ENCODE peak calls at places on chromosome 13, in ten cellular contexts. I is coronary artery; W is pancreas; G is osteoblast; T is adrenal gland; N is CD4-positive, alpha-beta T cell; Z is CD4-positive, CD25-positive, alpha-beta regulatory T cell; E is foreskin keratinocyte; C is hepatocyte; K is heart left ventricle. H is an unnamed sample.

GRCh38 chr13:83839158-83839557 is 43.1 kb downstream of the SLITRK1 start:
- DNase-seq in I (no peak), W (no peak), G (no peak), T (no peak), N (no peak), Z (no peak), E (no peak), C (no peak), K (no peak), H (no peak)

GRCh38 chr13:70630247-70630646 is 522.0 kb upstream of the KLHL1 start:
- DNase-seq in I (no peak), W (no peak), G (no peak), T (no peak), N (no peak), Z (no peak), E (no peak), C (no peak), K (no peak), H (no peak)

GRCh38 chr13:60765700-60766411 is 368.8 kb downstream of the TDRD3 start:
- DNase-seq in I (no peak), W (no peak), G (no peak), T (no peak), N (no peak), Z (no peak), E (peak; percentile 71), C (peak; percentile 65), K (no peak), H (no peak)

GRCh38 chr13:57633141-57633949 is 1.8 kb downstream of the PCDH17 start:
- DNase-seq in I (peak; percentile 73), W (peak; percentile 51), G (peak; percentile 46), T (no peak), N (no peak), Z (no peak), E (no peak), C (peak; percentile 60), K (peak; percentile 81), H (no peak)

GRCh38 chr13:73961181-73961580 is 173.0 kb downstream of the KLF12 start:
- DNase-seq in I (no peak), W (no peak), G (no peak), T (no peak), N (no peak), Z (no peak), E (no peak), C (no peak), K (no peak), H (no peak)

GRCh38 chr13:88919970-88920628 is 1248.9 kb downstream of the SLITRK5 start:
- DNase-seq in I (no peak), W (no peak), G (no peak), T (no peak), N (no peak), Z (no peak), E (no peak), C (no peak), K (no peak), H (no peak)

GRCh38 chr13:46008631-46009030 is 43.9 kb downstream of the ZC3H13 start:
- DNase-seq in I (no peak), W (no peak), G (no peak), T (no peak), N (no peak), Z (no peak), E (no peak), C (no peak), K (no peak), H (no peak)

GRCh38 chr13:95440441-95441088 is 112.0 kb upstream of the CLDN10 start:
- DNase-seq in I (no peak), W (no peak), G (no peak), T (no peak), N (no peak), Z (no peak), E (no peak), C (no peak), K (no peak), H (no peak)

DNA sequence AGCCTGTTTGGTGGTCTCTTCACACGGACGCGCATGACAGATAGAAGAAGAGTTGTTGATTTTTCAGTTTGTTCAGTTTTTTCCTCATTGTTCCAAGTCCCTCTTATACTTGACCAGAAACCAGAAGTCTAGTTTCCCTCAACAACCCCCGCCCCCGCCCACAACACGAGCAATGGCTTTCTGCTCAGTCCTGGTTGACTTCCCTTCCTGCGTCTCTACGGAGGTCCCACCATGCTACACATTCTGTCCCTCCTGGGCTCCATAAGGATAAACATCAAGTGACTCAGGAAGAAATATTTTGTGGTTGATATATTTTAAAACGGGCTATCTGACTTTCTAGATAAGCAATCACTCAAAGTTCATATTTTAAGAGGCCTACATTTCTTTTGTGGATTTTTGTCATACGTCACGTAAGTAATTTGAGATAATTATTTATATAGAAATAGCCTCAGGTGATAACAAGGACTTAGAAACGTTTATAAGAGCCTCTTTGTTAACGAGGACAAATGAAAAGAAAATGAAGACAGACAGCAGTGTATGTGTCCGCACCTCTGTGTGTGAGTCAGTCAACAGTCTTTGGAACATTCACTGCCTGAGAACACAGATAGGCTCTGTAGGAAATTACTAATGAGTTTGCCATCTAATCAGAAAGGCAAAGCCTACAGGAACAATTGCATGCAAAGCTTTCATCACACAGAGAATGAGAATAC is 214.4 kb downstream of the RAP2A start:
- DNase-seq in I (no peak), W (no peak), G (no peak), T (no peak), N (no peak), Z (no peak), E (peak; percentile 47), C (no peak), K (no peak), H (peak; percentile 83)
- H3K27ac ChIP-seq in I (no peak overlapping the region), W (no peak overlapping the region), G (no peak overlapping the region), T (no peak overlapping the region), N (no peak overlapping the region), Z (no peak overlapping the region), E (peak overlapping the region; percentile 88), C (no peak overlapping the region), K (no peak overlapping the region), H (peak overlapping the region; percentile 62)

GRCh38 chr13:97242755-97243497 is 20.8 kb downstream of the MBNL2 start:
- DNase-seq in I (no peak), W (no peak), G (no peak), T (no peak), N (no peak), Z (no peak), E (no peak), C (no peak), K (no peak), H (no peak)
- H3K27ac ChIP-seq in I (peak overlapping the region; percentile 63), W (no peak overlapping the region), G (no peak overlapping the region), T (peak overlapping the region; percentile 40), N (no peak overlapping the region), Z (no peak overlapping the region), E (no peak overlapping the region), C (peak overlapping the region; percentile 44), K (peak overlapping the region; percentile 78), H (no peak overlapping the region)

GRCh38 chr13:48626077-48626449 is 27.7 kb upstream of the CYSLTR2 start:
- DNase-seq in I (no peak), W (peak; percentile 64), G (no peak), T (peak; percentile 74), N (no peak), Z (no peak), E (no peak), C (peak; percentile 66), K (peak; percentile 39), H (no peak)
- H3K27ac ChIP-seq in I (peak overlapping the region; percentile 5), W (peak overlapping the region; percentile 87), G (peak overlapping the region; percentile 26), T (peak overlapping the region; percentile 76), N (no peak overlapping the region), Z (no peak overlapping the region), E (no peak overlapping the region), C (peak overlapping the region; percentile 89), K (peak overlapping the region; percentile 87), H (no peak overlapping the region)

GRCh38 chr13:35984287-35984686 is 146.9 kb downstream of the DCLK1 start:
- DNase-seq in I (no peak), W (no peak), G (no peak), T (no peak), N (no peak), Z (no peak), E (no peak), C (no peak), K (no peak), H (no peak)

GRCh38 chr13:35976126-35976525 is 155.1 kb downstream of the DCLK1 start:
- DNase-seq in I (no peak), W (no peak), G (no peak), T (no peak), N (no peak), Z (no peak), E (no peak), C (no peak), K (no peak), H (no peak)

GRCh38 chr13:35983206-35983605 is 148.0 kb downstream of the DCLK1 start:
- DNase-seq in I (no peak), W (no peak), G (no peak), T (no peak), N (no peak), Z (no peak), E (no peak), C (no peak), K (no peak), H (no peak)

GRCh38 chr13:35979378-35979911 is 151.7 kb downstream of the DCLK1 start:
- DNase-seq in I (peak; percentile 86), W (peak; percentile 32), G (peak; percentile 94), T (peak; percentile 85), N (no peak), Z (no peak), E (no peak), C (peak; percentile 25), K (peak; percentile 60), H (peak; percentile 50)

GRCh38 chr13:35978607-35979316 is 152.4 kb downstream of the DCLK1 start:
- DNase-seq in I (no peak), W (no peak), G (peak; percentile 91), T (peak; percentile 29), N (no peak), Z (no peak), E (no peak), C (peak; percentile 68), K (peak; percentile 37), H (peak; percentile 49)
- H3K27ac ChIP-seq in I (peak overlapping the region; percentile 80), W (no peak overlapping the region), G (peak overlapping the region; percentile 92), T (peak overlapping the region; percentile 25), N (no peak overlapping the region), Z (no peak overlapping the region), E (no peak overlapping the region), C (peak overlapping the region; percentile 6), K (peak overlapping the region; percentile 62), H (peak overlapping the region; percentile 14)

GRCh38 chr13:109779074-109779473 is 7.3 kb downstream of the IRS2 start:
- DNase-seq in I (no peak), W (no peak), G (no peak), T (no peak), N (peak; percentile 36), Z (peak; percentile 39), E (no peak), C (no peak), K (no peak), H (no peak)
- H3K27ac ChIP-seq in I (no peak overlapping the region), W (no peak overlapping the region), G (no peak overlapping the region), T (peak overlapping the region; percentile 3), N (no peak overlapping the region), Z (peak overlapping the region; percentile 38), E (no peak overlapping the region), C (peak overlapping the region; percentile 1), K (peak overlapping the region; percentile 34), H (peak overlapping the region; percentile 44)

GRCh38 chr13:102598061-102598460 is 1.3 kb downstream of the TPP2 start:
- DNase-seq in I (no peak), W (no peak), G (peak; percentile 48), T (no peak), N (no peak), Z (no peak), E (no peak), C (no peak), K (no peak), H (peak; percentile 25)
- H3K27ac ChIP-seq in I (peak overlapping the region; percentile 96), W (no peak overlapping the region), G (peak overlapping the region; percentile 95), T (no peak overlapping the region), N (peak overlapping the region; percentile 98), Z (peak overlapping the region; percentile 98), E (peak overlapping the region; percentile 67), C (peak overlapping the region; percentile 86), K (peak overlapping the region; percentile 98), H (peak overlapping the region; percentile 94)

GRCh38 chr13:113584205-113584869 is at the start of gene TFDP1:
- DNase-seq in I (peak; percentile 77), W (peak; percentile 56), G (peak; percentile 99), T (peak; percentile 64), N (peak; percentile 52), Z (peak; percentile 27), E (peak; percentile 49), C (peak; percentile 86), K (peak; percentile 70), H (peak; percentile 86)
- H3K27ac ChIP-seq in I (no peak within 1 kb of the TSS), W (no peak within 1 kb of the TSS), G (no peak within 1 kb of the TSS), T (no peak within 1 kb of the TSS), N (no peak within 1 kb of the TSS), Z (no peak within 1 kb of the TSS), E (peak within 1 kb of the TSS; percentile 74), C (no peak within 1 kb of the TSS), K (no peak within 1 kb of the TSS), H (peak within 1 kb of the TSS; percentile 10)

H was measured in mammary epithelial cell.